ENCODE peak calls at places on chromosomes 1 and 21, in five cellular contexts. One of them, this sample, is unnamed.

GRCh38 chr1:182525342-182525741 is 63.7 kb downstream of the RNASEL start:
- DNase-seq in spleen: no peak
- DNase-seq in suprapubic skin: no peak
- DNase-seq in Panc1: no peak
- DNase-seq in breast epithelium: no peak
- DNase-seq in this sample: no peak

GRCh38 chr1:7084232-7084894 is 299.1 kb downstream of the CAMTA1 start:
- DNase-seq in spleen: no peak
- DNase-seq in suprapubic skin: peak
- DNase-seq in Panc1: no peak
- DNase-seq in breast epithelium: no peak
- DNase-seq in this sample: no peak

GRCh38 chr1:112060266-112060665 is 70.8 kb upstream of the KCND3 start:
- DNase-seq in spleen: no peak
- DNase-seq in suprapubic skin: no peak
- DNase-seq in Panc1: no peak
- DNase-seq in breast epithelium: no peak
- DNase-seq in this sample: no peak

GRCh38 chr1:24929091-24929875 is 793 bp downstream of the RUNX3 start:
- DNase-seq in spleen: peak
- DNase-seq in suprapubic skin: no peak
- DNase-seq in Panc1: no peak
- DNase-seq in breast epithelium: no peak
- DNase-seq in this sample: no peak

GRCh38 chr1:154796303-154796892 is 73.7 kb downstream of the KCNN3 start:
- DNase-seq in spleen: no peak
- DNase-seq in suprapubic skin: no peak
- DNase-seq in Panc1: no peak
- DNase-seq in breast epithelium: no peak
- DNase-seq in this sample: no peak

GRCh38 chr1:224799083-224799482 is 130.4 kb upstream of the DNAH14 start:
- DNase-seq in spleen: no peak
- DNase-seq in suprapubic skin: no peak
- DNase-seq in Panc1: no peak
- DNase-seq in breast epithelium: no peak
- DNase-seq in this sample: peak

GRCh38 chr1:41978986-41979385 is 60.3 kb upstream of the HIVEP3 start:
- DNase-seq in spleen: no peak
- DNase-seq in suprapubic skin: no peak
- DNase-seq in Panc1: no peak
- DNase-seq in breast epithelium: no peak
- DNase-seq in this sample: peak

GRCh38 chr1:245382981-245383380 is 228.2 kb downstream of the KIF26B start:
- DNase-seq in spleen: no peak
- DNase-seq in suprapubic skin: no peak
- DNase-seq in Panc1: no peak
- DNase-seq in breast epithelium: no peak
- DNase-seq in this sample: no peak

GRCh38 chr1:229133151-229133550 is 137.8 kb upstream of the RAB4A start:
- DNase-seq in spleen: no peak
- DNase-seq in suprapubic skin: no peak
- DNase-seq in Panc1: no peak
- DNase-seq in breast epithelium: no peak
- DNase-seq in this sample: no peak

GRCh38 chr1:197101920-197102319 is 34.9 kb upstream of the F13B start:
- DNase-seq in spleen: no peak
- DNase-seq in suprapubic skin: no peak
- DNase-seq in Panc1: no peak
- DNase-seq in breast epithelium: no peak
- DNase-seq in this sample: no peak

GRCh38 chr21:29002442-29003144 is 9.9 kb upstream of the LTN1 start:
- DNase-seq in spleen: peak
- DNase-seq in suprapubic skin: peak
- DNase-seq in Panc1: peak
- DNase-seq in breast epithelium: peak
- DNase-seq in this sample: peak

GRCh38 chr1:39608906-39609305 is 30.5 kb downstream of the HEYL start:
- DNase-seq in spleen: no peak
- DNase-seq in suprapubic skin: no peak
- DNase-seq in Panc1: no peak
- DNase-seq in breast epithelium: no peak
- DNase-seq in this sample: no peak

GRCh38 chr1:165144757-165145397 is 211.6 kb downstream of the LMX1A start:
- DNase-seq in spleen: no peak
- DNase-seq in suprapubic skin: no peak
- DNase-seq in Panc1: peak
- DNase-seq in breast epithelium: peak
- DNase-seq in this sample: no peak

GRCh38 chr1:84271452-84272273 is 29.8 kb upstream of the SAMD13 start:
- DNase-seq in spleen: no peak
- DNase-seq in suprapubic skin: no peak
- DNase-seq in Panc1: no peak
- DNase-seq in breast epithelium: no peak
- DNase-seq in this sample: no peak

GRCh38 chr1:29697391-29697780 is 461.1 kb downstream of the PTPRU start:
- DNase-seq in spleen: no peak
- DNase-seq in suprapubic skin: no peak
- DNase-seq in Panc1: no peak
- DNase-seq in breast epithelium: no peak
- DNase-seq in this sample: no peak

GRCh38 chr21:36263797-36264196 is 56.2 kb upstream of the MORC3 start:
- DNase-seq in spleen: peak
- DNase-seq in suprapubic skin: no peak
- DNase-seq in Panc1: no peak
- DNase-seq in breast epithelium: no peak
- DNase-seq in this sample: no peak

GRCh38 chr1:32953495-32953894 is 11.1 kb downstream of the RNF19B start:
- DNase-seq in spleen: no peak
- DNase-seq in suprapubic skin: no peak
- DNase-seq in Panc1: peak
- DNase-seq in breast epithelium: no peak
- DNase-seq in this sample: no peak

GRCh38 chr1:6001992-6002576 is 9.9 kb upstream of the NPHP4 start:
- DNase-seq in spleen: peak
- DNase-seq in suprapubic skin: peak
- DNase-seq in Panc1: no peak
- DNase-seq in breast epithelium: no peak
- DNase-seq in this sample: no peak

GRCh38 chr1:97820470-97821188 is 100.2 kb downstream of the DPYD start:
- DNase-seq in spleen: no peak
- DNase-seq in suprapubic skin: no peak
- DNase-seq in Panc1: peak
- DNase-seq in breast epithelium: no peak
- DNase-seq in this sample: no peak

GRCh38 chr1:85322655-85323054 is 46.2 kb upstream of the BCL10 start:
- DNase-seq in spleen: no peak
- DNase-seq in suprapubic skin: no peak
- DNase-seq in Panc1: no peak
- DNase-seq in breast epithelium: no peak
- DNase-seq in this sample: no peak

GRCh38 chr1:62528015-62528414 is 69.3 kb upstream of the ANGPTL3 start:
- DNase-seq in spleen: no peak
- DNase-seq in suprapubic skin: no peak
- DNase-seq in Panc1: no peak
- DNase-seq in breast epithelium: no peak
- DNase-seq in this sample: no peak

GRCh38 chr1:165075725-165076370 is 280.7 kb downstream of the LMX1A start:
- DNase-seq in spleen: no peak
- DNase-seq in suprapubic skin: no peak
- DNase-seq in Panc1: no peak
- DNase-seq in breast epithelium: no peak
- DNase-seq in this sample: no peak

GRCh38 chr1:193574925-193575324 is 388.5 kb upstream of the B3GALT2 start:
- DNase-seq in spleen: no peak
- DNase-seq in suprapubic skin: no peak
- DNase-seq in Panc1: no peak
- DNase-seq in breast epithelium: no peak
- DNase-seq in this sample: no peak

GRCh38 chr1:202599669-202600431 is 110.4 kb downstream of the SYT2 start:
- DNase-seq in spleen: peak
- DNase-seq in suprapubic skin: no peak
- DNase-seq in Panc1: no peak
- DNase-seq in breast epithelium: no peak
- DNase-seq in this sample: peak

GRCh38 chr1:115296981-115297380 is 41.1 kb downstream of the NGF start:
- DNase-seq in spleen: no peak
- DNase-seq in suprapubic skin: no peak
- DNase-seq in Panc1: no peak
- DNase-seq in breast epithelium: no peak
- DNase-seq in this sample: no peak

GRCh38 chr1:100921110-100921706 is 25.3 kb downstream of the SLC30A7 start:
- DNase-seq in spleen: no peak
- DNase-seq in suprapubic skin: no peak
- DNase-seq in Panc1: peak
- DNase-seq in breast epithelium: no peak
- DNase-seq in this sample: no peak

GRCh38 chr1:73401666-73402065 is 796.3 kb downstream of the LRRIQ3 start:
- DNase-seq in spleen: no peak
- DNase-seq in suprapubic skin: no peak
- DNase-seq in Panc1: no peak
- DNase-seq in breast epithelium: no peak
- DNase-seq in this sample: no peak

GRCh38 chr1:234961468-234962339 is 166.9 kb downstream of the TOMM20 start:
- DNase-seq in spleen: no peak
- DNase-seq in suprapubic skin: peak
- DNase-seq in Panc1: no peak
- DNase-seq in breast epithelium: no peak
- DNase-seq in this sample: no peak

GRCh38 chr21:21668198-21668597 is 670.0 kb downstream of the NCAM2 start:
- DNase-seq in spleen: no peak
- DNase-seq in suprapubic skin: no peak
- DNase-seq in Panc1: no peak
- DNase-seq in breast epithelium: no peak
- DNase-seq in this sample: no peak
- H3K4me3 ChIP-seq in spleen: no peak
- H3K4me3 ChIP-seq in suprapubic skin: no peak
- H3K4me3 ChIP-seq in Panc1: no peak
- H3K4me3 ChIP-seq in breast epithelium: no peak
- H3K4me3 ChIP-seq in this sample: no peak

GRCh38 chr1:172399369-172400072 is 21.0 kb upstream of the C1orf105 start:
- DNase-seq in spleen: no peak
- DNase-seq in suprapubic skin: no peak
- DNase-seq in Panc1: peak
- DNase-seq in breast epithelium: peak
- DNase-seq in this sample: no peak
- TF ChIP-seq POLR2AphosphoS5 in spleen: no peak
- TF ChIP-seq POLR2AphosphoS5 in suprapubic skin: peak
- TF ChIP-seq POLR2AphosphoS5 in Panc1: peak
- TF ChIP-seq POLR2AphosphoS5 in breast epithelium: no peak
- TF ChIP-seq POLR2AphosphoS5 in this sample: peak

DNA sequence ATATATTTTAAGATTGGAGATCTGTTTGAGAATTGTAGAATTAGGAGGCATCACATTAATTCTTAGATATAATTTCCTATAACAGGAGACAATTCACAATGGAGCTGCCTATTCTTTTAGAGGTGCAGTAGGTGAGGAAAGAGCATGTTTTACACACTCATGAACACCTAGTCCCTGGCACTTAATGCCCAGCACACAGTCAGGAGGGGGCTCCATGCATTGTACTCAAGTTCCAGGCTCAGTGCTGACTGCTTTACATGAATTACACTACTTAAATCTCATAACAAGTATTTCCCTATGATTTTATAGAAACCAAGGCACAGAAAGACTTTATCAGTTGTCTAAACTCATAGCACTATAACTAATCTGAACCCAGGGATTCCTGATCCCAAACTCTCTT is 360 bp upstream of the GBP3 start:
- DNase-seq in spleen: no peak
- DNase-seq in suprapubic skin: no peak
- DNase-seq in Panc1: no peak
- DNase-seq in breast epithelium: no peak
- DNase-seq in this sample: no peak
- H3K4me3 ChIP-seq in spleen: no peak
- H3K4me3 ChIP-seq in suprapubic skin: peak
- H3K4me3 ChIP-seq in Panc1: no peak
- H3K4me3 ChIP-seq in breast epithelium: peak
- H3K4me3 ChIP-seq in this sample: peak

GRCh38 chr1:206060840-206061239 is 7.9 kb downstream of the RHEX start:
- DNase-seq in spleen: no peak
- DNase-seq in suprapubic skin: no peak
- DNase-seq in Panc1: no peak
- DNase-seq in breast epithelium: no peak
- DNase-seq in this sample: no peak
- TF ChIP-seq POLR2AphosphoS5 in spleen: no peak
- TF ChIP-seq POLR2AphosphoS5 in suprapubic skin: no peak
- TF ChIP-seq POLR2AphosphoS5 in Panc1: no peak
- TF ChIP-seq POLR2AphosphoS5 in breast epithelium: no peak
- TF ChIP-seq POLR2AphosphoS5 in this sample: no peak

GRCh38 chr21:43917515-43918384 is 52.7 kb downstream of the AGPAT3 start:
- DNase-seq in spleen: peak
- DNase-seq in suprapubic skin: peak
- DNase-seq in Panc1: peak
- DNase-seq in breast epithelium: no peak
- DNase-seq in this sample: no peak

GRCh38 chr21:43916076-43916475 is 51.1 kb downstream of the AGPAT3 start:
- DNase-seq in spleen: peak
- DNase-seq in suprapubic skin: peak
- DNase-seq in Panc1: no peak
- DNase-seq in breast epithelium: no peak
- DNase-seq in this sample: no peak

GRCh38 chr21:43918385-43918947 is 53.4 kb downstream of the AGPAT3 start:
- DNase-seq in spleen: peak
- DNase-seq in suprapubic skin: no peak
- DNase-seq in Panc1: no peak
- DNase-seq in breast epithelium: no peak
- DNase-seq in this sample: no peak

GRCh38 chr21:43919283-43919682 is 54.3 kb downstream of the AGPAT3 start:
- DNase-seq in spleen: no peak
- DNase-seq in suprapubic skin: no peak
- DNase-seq in Panc1: no peak
- DNase-seq in breast epithelium: no peak
- DNase-seq in this sample: no peak

GRCh38 chr21:43916691-43917514 is 51.9 kb downstream of the AGPAT3 start:
- DNase-seq in spleen: peak
- DNase-seq in suprapubic skin: peak
- DNase-seq in Panc1: no peak
- DNase-seq in breast epithelium: no peak
- DNase-seq in this sample: no peak
- H3K4me3 ChIP-seq in spleen: peak
- H3K4me3 ChIP-seq in suprapubic skin: peak
- H3K4me3 ChIP-seq in Panc1: no peak
- H3K4me3 ChIP-seq in breast epithelium: peak
- H3K4me3 ChIP-seq in this sample: peak

GRCh38 chr1:51990478-51990965 is at the start of gene RAB3B:
- DNase-seq in spleen: peak
- DNase-seq in suprapubic skin: no peak
- DNase-seq in Panc1: no peak
- DNase-seq in breast epithelium: peak
- DNase-seq in this sample: no peak
- TF ChIP-seq POLR2AphosphoS5 in spleen: no peak
- TF ChIP-seq POLR2AphosphoS5 in suprapubic skin: no peak
- TF ChIP-seq POLR2AphosphoS5 in Panc1: no peak
- TF ChIP-seq POLR2AphosphoS5 in breast epithelium: no peak
- TF ChIP-seq POLR2AphosphoS5 in this sample: no peak

This sample was measured in esophagus muscularis mucosa.